ENCODE peak calls at places on chromosome 15, in seven cellular contexts. One of them, this sample, is unnamed.

GRCh38 chr15:49282366-49282765 is 112.3 kb downstream of the GALK2 start:
- DNase-seq in GM23338: no peak
- DNase-seq in suprapubic skin: no peak
- DNase-seq in SK-N-SH: no peak
- DNase-seq in H1: no peak
- DNase-seq in K562: no peak
- DNase-seq in upper lobe of left lung: no peak
- DNase-seq in this sample: no peak

GRCh38 chr15:92810418-92811138 is 89.5 kb upstream of the CHD2 start:
- DNase-seq in K562: peak; percentile 35
- DNase-seq in SK-N-SH: no peak
- DNase-seq in H1: no peak
- DNase-seq in upper lobe of left lung: no peak
- DNase-seq in GM23338: peak; percentile 63
- DNase-seq in suprapubic skin: peak; percentile 81
- DNase-seq in this sample: peak; percentile 84

GRCh38 chr15:67680645-67681044 is 138.1 kb downstream of the MAP2K5 start:
- DNase-seq in K562: peak; percentile 6
- DNase-seq in H1: no peak
- DNase-seq in GM23338: no peak
- DNase-seq in SK-N-SH: peak; percentile 2
- DNase-seq in suprapubic skin: no peak
- DNase-seq in upper lobe of left lung: no peak
- DNase-seq in this sample: no peak

GRCh38 chr15:43939070-43939469 is 112.3 kb downstream of the WDR76 start:
- DNase-seq in GM23338: peak; percentile 59
- DNase-seq in SK-N-SH: peak; percentile 40
- DNase-seq in K562: peak; percentile 20
- DNase-seq in upper lobe of left lung: no peak
- DNase-seq in H1: peak; percentile 55
- DNase-seq in suprapubic skin: no peak
- DNase-seq in this sample: no peak

GRCh38 chr15:80480909-80481308 is 76.7 kb downstream of the ARNT2 start:
- DNase-seq in upper lobe of left lung: no peak
- DNase-seq in SK-N-SH: no peak
- DNase-seq in suprapubic skin: no peak
- DNase-seq in GM23338: peak; percentile 60
- DNase-seq in H1: no peak
- DNase-seq in K562: no peak
- DNase-seq in this sample: peak; percentile 88

GRCh38 chr15:65085990-65086679 is 9.6 kb downstream of the KBTBD13 start:
- DNase-seq in GM23338: peak; percentile 84
- DNase-seq in upper lobe of left lung: no peak
- DNase-seq in K562: peak; percentile 57
- DNase-seq in H1: peak; percentile 77
- DNase-seq in SK-N-SH: peak; percentile 69
- DNase-seq in suprapubic skin: no peak
- DNase-seq in this sample: peak; percentile 64

GRCh38 chr15:80121546-80121945 is 31.3 kb upstream of the FAH start:
- DNase-seq in H1: no peak
- DNase-seq in upper lobe of left lung: no peak
- DNase-seq in SK-N-SH: peak; percentile 9
- DNase-seq in K562: no peak
- DNase-seq in GM23338: no peak
- DNase-seq in suprapubic skin: no peak
- DNase-seq in this sample: no peak

GRCh38 chr15:71133734-71134464 is 18.6 kb downstream of the THSD4 start:
- DNase-seq in upper lobe of left lung: no peak
- DNase-seq in H1: no peak
- DNase-seq in GM23338: no peak
- DNase-seq in K562: no peak
- DNase-seq in SK-N-SH: no peak
- DNase-seq in suprapubic skin: no peak
- DNase-seq in this sample: no peak

GRCh38 chr15:52067545-52067926 is 45.0 kb downstream of the BCL2L10 start:
- DNase-seq in suprapubic skin: no peak
- DNase-seq in GM23338: no peak
- DNase-seq in K562: no peak
- DNase-seq in SK-N-SH: no peak
- DNase-seq in H1: no peak
- DNase-seq in upper lobe of left lung: no peak
- DNase-seq in this sample: no peak

GRCh38 chr15:52068004-52068403 is 44.6 kb downstream of the BCL2L10 start:
- DNase-seq in GM23338: no peak
- DNase-seq in suprapubic skin: no peak
- DNase-seq in SK-N-SH: no peak
- DNase-seq in H1: no peak
- DNase-seq in K562: no peak
- DNase-seq in upper lobe of left lung: no peak
- DNase-seq in this sample: no peak

GRCh38 chr15:52071570-52071969 is 41.0 kb downstream of the BCL2L10 start:
- DNase-seq in K562: no peak
- DNase-seq in GM23338: no peak
- DNase-seq in H1: no peak
- DNase-seq in SK-N-SH: no peak
- DNase-seq in upper lobe of left lung: no peak
- DNase-seq in suprapubic skin: no peak
- DNase-seq in this sample: no peak

GRCh38 chr15:52069559-52069958 is 43.0 kb downstream of the BCL2L10 start:
- DNase-seq in upper lobe of left lung: no peak
- DNase-seq in H1: no peak
- DNase-seq in suprapubic skin: no peak
- DNase-seq in GM23338: no peak
- DNase-seq in SK-N-SH: no peak
- DNase-seq in K562: no peak
- DNase-seq in this sample: no peak

DNA sequence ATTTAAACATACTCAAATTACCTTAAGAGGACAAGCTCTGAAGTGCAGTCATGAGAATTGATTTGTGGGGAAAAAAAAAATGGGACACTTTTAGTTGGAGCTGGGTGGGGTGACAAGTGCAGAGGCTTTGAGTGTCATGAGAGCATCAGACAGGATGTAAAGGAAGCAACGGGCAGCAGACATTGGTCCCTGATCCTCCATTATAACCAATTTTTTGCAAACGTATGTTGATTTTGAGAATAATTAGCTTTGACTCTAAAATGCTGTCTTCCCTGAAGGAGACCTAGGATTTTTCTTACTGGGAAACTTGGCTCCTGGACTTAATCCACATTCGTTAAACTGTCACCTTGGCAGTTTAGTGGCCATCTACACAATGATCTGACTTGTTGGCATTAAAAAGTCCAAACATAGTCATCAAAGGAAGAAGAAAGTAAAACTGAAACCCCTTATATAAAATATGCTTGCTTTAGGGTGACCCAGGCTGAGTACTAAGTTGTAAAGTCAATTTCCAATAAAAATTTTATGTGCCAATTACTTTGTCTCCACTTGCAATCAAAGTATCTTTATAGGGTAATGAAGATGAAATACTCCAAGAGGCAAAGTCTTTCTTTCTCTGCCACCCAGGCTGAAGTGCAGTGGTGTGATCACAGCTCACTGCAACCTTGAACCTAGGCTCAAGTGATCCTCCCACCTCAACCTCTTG is 45.6 kb downstream of the BCL2L10 start:
- DNase-seq in upper lobe of left lung: no peak
- DNase-seq in H1: no peak
- DNase-seq in SK-N-SH: no peak
- DNase-seq in GM23338: no peak
- DNase-seq in suprapubic skin: no peak
- DNase-seq in K562: no peak
- DNase-seq in this sample: no peak
- TF ChIP-seq POLR2AphosphoS5 in upper lobe of left lung: no peak
- TF ChIP-seq POLR2AphosphoS5 in H1: no peak
- TF ChIP-seq POLR2AphosphoS5 in SK-N-SH: no peak
- TF ChIP-seq POLR2AphosphoS5 in GM23338: no peak
- TF ChIP-seq POLR2AphosphoS5 in suprapubic skin: no peak
- TF ChIP-seq POLR2AphosphoS5 in K562: no peak
- TF ChIP-seq POLR2AphosphoS5 in this sample: no peak

GRCh38 chr15:90884719-90885431 is 571 bp downstream of the FES start:
- DNase-seq in upper lobe of left lung: peak; percentile 68
- DNase-seq in GM23338: no peak
- DNase-seq in suprapubic skin: peak; percentile 74
- DNase-seq in H1: no peak
- DNase-seq in SK-N-SH: no peak
- DNase-seq in K562: no peak
- DNase-seq in this sample: no peak

GRCh38 chr15:90883526-90883931 is 775 bp upstream of the FES start:
- DNase-seq in K562: no peak
- DNase-seq in SK-N-SH: no peak
- DNase-seq in GM23338: peak; percentile 18
- DNase-seq in H1: no peak
- DNase-seq in upper lobe of left lung: no peak
- DNase-seq in suprapubic skin: no peak
- DNase-seq in this sample: no peak

GRCh38 chr15:90882781-90883525 is 1.4 kb upstream of the FES start:
- DNase-seq in upper lobe of left lung: no peak
- DNase-seq in GM23338: no peak
- DNase-seq in SK-N-SH: no peak
- DNase-seq in K562: no peak
- DNase-seq in suprapubic skin: no peak
- DNase-seq in H1: no peak
- DNase-seq in this sample: no peak

GRCh38 chr15:90885432-90886290 is 1.4 kb downstream of the FES start:
- DNase-seq in upper lobe of left lung: peak; percentile 96
- DNase-seq in SK-N-SH: peak; percentile 91
- DNase-seq in H1: peak; percentile 96
- DNase-seq in suprapubic skin: peak; percentile 88
- DNase-seq in GM23338: peak; percentile 84
- DNase-seq in K562: peak; percentile 81
- DNase-seq in this sample: peak; percentile 89

DNA sequence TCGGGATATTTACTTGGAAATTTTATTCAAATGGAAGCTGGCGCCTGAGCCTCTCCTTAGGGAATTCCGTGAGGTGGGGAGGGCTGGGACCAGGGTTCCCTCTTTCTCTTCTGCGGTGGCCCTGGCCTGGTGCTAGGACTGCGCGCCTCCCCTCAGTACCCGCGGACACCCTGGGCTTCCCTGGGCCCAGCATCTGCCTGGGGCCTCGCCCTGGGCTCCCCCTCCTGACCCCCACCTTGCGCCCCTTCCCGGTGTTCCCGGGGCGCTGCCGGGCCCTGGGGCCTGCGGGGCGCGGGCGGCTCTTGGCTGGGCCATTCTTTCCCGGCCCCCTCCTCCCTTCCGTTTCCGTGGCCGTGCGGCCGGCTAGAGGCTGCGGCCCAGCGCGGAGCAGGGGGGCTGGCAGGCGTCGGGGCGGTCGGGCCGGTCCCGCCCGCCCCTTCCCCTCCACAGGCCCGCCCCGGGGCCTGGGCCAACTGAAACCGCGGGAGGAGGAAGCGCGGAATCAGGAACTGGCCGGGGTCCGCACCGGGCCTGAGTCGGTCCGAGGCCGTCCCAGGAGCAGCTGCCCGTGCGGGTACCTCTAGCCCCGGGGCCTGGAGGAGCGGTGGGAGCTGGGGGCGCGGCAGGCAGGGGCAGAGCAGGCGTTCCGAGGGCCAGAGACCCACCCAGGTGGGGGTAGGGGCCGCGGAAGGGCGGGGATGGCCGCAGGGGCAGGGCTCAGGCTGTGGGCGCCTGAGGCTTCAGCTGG is at the start of gene FES:
- DNase-seq in suprapubic skin: peak; percentile 87
- DNase-seq in H1: peak; percentile 79
- DNase-seq in upper lobe of left lung: peak; percentile 93
- DNase-seq in SK-N-SH: no peak
- DNase-seq in K562: no peak
- DNase-seq in GM23338: peak; percentile 79
- DNase-seq in this sample: peak; percentile 86
- TF ChIP-seq POLR2AphosphoS5 in suprapubic skin: no peak
- TF ChIP-seq POLR2AphosphoS5 in H1: no peak
- TF ChIP-seq POLR2AphosphoS5 in upper lobe of left lung: peak; percentile 75
- TF ChIP-seq POLR2AphosphoS5 in SK-N-SH: no peak
- TF ChIP-seq POLR2AphosphoS5 in K562: no peak
- TF ChIP-seq POLR2AphosphoS5 in GM23338: peak; percentile 45
- TF ChIP-seq POLR2AphosphoS5 in this sample: peak; percentile 26

GRCh38 chr15:100689500-100689899 is 87.1 kb downstream of the ASB7 start:
- DNase-seq in GM23338: no peak
- DNase-seq in K562: no peak
- DNase-seq in H1: no peak
- DNase-seq in SK-N-SH: no peak
- DNase-seq in suprapubic skin: no peak
- DNase-seq in upper lobe of left lung: no peak
- DNase-seq in this sample: no peak

GRCh38 chr15:100688549-100689120 is 86.2 kb downstream of the ASB7 start:
- DNase-seq in upper lobe of left lung: no peak
- DNase-seq in H1: no peak
- DNase-seq in K562: no peak
- DNase-seq in SK-N-SH: no peak
- DNase-seq in suprapubic skin: no peak
- DNase-seq in GM23338: no peak
- DNase-seq in this sample: no peak

GRCh38 chr15:100686725-100687488 is 84.5 kb downstream of the ASB7 start:
- DNase-seq in K562: no peak
- DNase-seq in upper lobe of left lung: no peak
- DNase-seq in SK-N-SH: no peak
- DNase-seq in GM23338: no peak
- DNase-seq in H1: no peak
- DNase-seq in suprapubic skin: no peak
- DNase-seq in this sample: no peak

GRCh38 chr15:100686021-100686724 is 83.8 kb downstream of the ASB7 start:
- DNase-seq in suprapubic skin: peak; percentile 88
- DNase-seq in upper lobe of left lung: no peak
- DNase-seq in H1: no peak
- DNase-seq in SK-N-SH: no peak
- DNase-seq in K562: no peak
- DNase-seq in GM23338: no peak
- DNase-seq in this sample: peak; percentile 79

DNA sequence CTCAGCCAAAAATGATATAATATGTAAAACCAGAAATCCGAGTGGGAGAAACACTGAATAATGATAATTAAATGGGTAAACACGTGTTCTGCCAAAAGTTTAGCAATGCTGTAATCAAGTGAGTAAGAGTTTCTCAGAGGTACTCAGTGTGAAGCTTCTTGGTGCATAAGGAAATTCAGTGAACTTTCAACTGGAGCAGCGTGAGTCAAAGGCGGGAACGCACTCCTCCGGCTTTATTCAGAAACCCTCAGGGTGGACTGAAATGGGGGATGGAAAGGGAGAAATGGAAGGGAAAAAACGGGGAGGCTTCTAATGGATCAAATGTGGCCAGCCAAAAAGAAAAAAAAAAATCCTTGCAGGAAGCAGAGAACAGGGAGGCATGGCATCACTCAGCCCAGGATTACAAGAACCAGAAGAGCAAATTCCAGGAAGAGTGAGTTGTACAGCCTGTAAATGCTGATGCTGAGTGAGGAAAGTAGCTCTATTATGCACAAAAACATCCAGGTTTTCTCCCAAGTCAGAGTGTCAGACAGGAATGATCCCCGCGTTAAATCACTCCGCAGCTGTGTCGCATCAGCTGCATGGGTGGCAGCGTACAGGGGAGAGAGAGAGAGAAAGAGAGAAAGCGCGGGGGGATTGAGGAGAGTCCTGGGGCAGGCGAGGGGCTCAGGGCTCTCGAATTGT is 85.3 kb downstream of the ASB7 start:
- DNase-seq in GM23338: no peak
- DNase-seq in suprapubic skin: no peak
- DNase-seq in H1: no peak
- DNase-seq in K562: no peak
- DNase-seq in upper lobe of left lung: no peak
- DNase-seq in SK-N-SH: no peak
- DNase-seq in this sample: peak; percentile 76
- TF ChIP-seq POLR2AphosphoS5 in GM23338: no peak
- TF ChIP-seq POLR2AphosphoS5 in suprapubic skin: no peak
- TF ChIP-seq POLR2AphosphoS5 in H1: no peak
- TF ChIP-seq POLR2AphosphoS5 in K562: no peak
- TF ChIP-seq POLR2AphosphoS5 in upper lobe of left lung: no peak
- TF ChIP-seq POLR2AphosphoS5 in SK-N-SH: no peak
- TF ChIP-seq POLR2AphosphoS5 in this sample: peak; percentile 73

GRCh38 chr15:100175406-100176114 is 166.2 kb downstream of the ADAMTS17 start:
- DNase-seq in suprapubic skin: no peak
- DNase-seq in SK-N-SH: no peak
- DNase-seq in upper lobe of left lung: no peak
- DNase-seq in K562: no peak
- DNase-seq in GM23338: no peak
- DNase-seq in H1: no peak
- DNase-seq in this sample: peak; percentile 61
- TF ChIP-seq POLR2AphosphoS5 in suprapubic skin: no peak
- TF ChIP-seq POLR2AphosphoS5 in SK-N-SH: no peak
- TF ChIP-seq POLR2AphosphoS5 in upper lobe of left lung: no peak
- TF ChIP-seq POLR2AphosphoS5 in K562: no peak
- TF ChIP-seq POLR2AphosphoS5 in GM23338: no peak
- TF ChIP-seq POLR2AphosphoS5 in H1: no peak
- TF ChIP-seq POLR2AphosphoS5 in this sample: no peak